ENCODE peak calls at places on chromosomes 2 and 18, in four cellular contexts. G is A549, K is AG08396, Q is T follicular helper cell. T is an unnamed sample.

GRCh38 chr2:203830294-203831055 is 37.1 kb upstream of the CTLA4 start:
- DNase-seq in G (no peak), K (no peak), Q (no peak), T (no peak)

GRCh38 chr18:36769172-36769571 is 59.6 kb downstream of the TPGS2 start:
- DNase-seq in G (no peak), K (peak), Q (no peak), T (no peak)

GRCh38 chr2:160405077-160405865 is 88.3 kb downstream of the RBMS1 start:
- DNase-seq in G (no peak), K (no peak), Q (no peak), T (no peak)

GRCh38 chr2:28435796-28436425 is 43.3 kb downstream of the FOSL2 start:
- DNase-seq in G (peak), K (no peak), Q (no peak), T (no peak)

GRCh38 chr2:235614176-235614860 is 120.5 kb downstream of the AGAP1 start:
- DNase-seq in G (no peak), K (no peak), Q (no peak), T (no peak)

GRCh38 chr2:63789318-63790051 is 52.2 kb upstream of the UGP2 start:
- DNase-seq in G (no peak), K (no peak), Q (no peak), T (no peak)

GRCh38 chr2:9777081-9777480 is 66.2 kb upstream of the TAF1B start:
- DNase-seq in G (no peak), K (no peak), Q (no peak), T (no peak)

GRCh38 chr2:142142595-142142994 is 11.8 kb upstream of the LRP1B start:
- DNase-seq in G (no peak), K (no peak), Q (no peak), T (no peak)

GRCh38 chr2:224838335-224838734 is 122.2 kb upstream of the CCDC195 start:
- DNase-seq in G (no peak), K (no peak), Q (no peak), T (no peak)